ENCODE peak calls at places on chromosomes 6 and 20, in ten cellular contexts. X is ovary; D is PC-3; W is dorsolateral prefrontal cortex; G is neural crest cell; U is fibroblast of the aortic adventitia; F is astrocyte of the spinal cord; V is right lobe of liver; R is IMR-90; B is CD8-positive, alpha-beta T cell. M is an unnamed sample.

GRCh38 chr20:19993937-19994667 is 23.1 kb upstream of the NAA20 start:
- DNase-seq in X (no peak), D (peak), W (no peak), G (no peak), U (peak), F (peak), V (no peak), R (peak), B (no peak), M (peak)

GRCh38 chr6:13709698-13710551 is 1.7 kb downstream of the RANBP9 start:
- DNase-seq in X (no peak), D (peak), W (no peak), G (no peak), U (peak), F (peak), V (no peak), R (peak), B (peak), M (peak)

GRCh38 chr20:23995905-23996666 is 7.5 kb upstream of the GGTLC1 start:
- DNase-seq in X (peak), D (peak), W (no peak), G (peak), U (peak), F (peak), V (no peak), R (peak), B (peak), M (peak)

GRCh38 chr20:17889226-17889625 is 79.4 kb downstream of the SNX5 start:
- DNase-seq in X (no peak), D (peak), W (no peak), G (no peak), U (peak), F (peak), V (no peak), R (no peak), B (no peak), M (peak)

GRCh38 chr20:63058696-63059335 is 52.1 kb upstream of the BHLHE23 start:
- DNase-seq in X (no peak), D (no peak), W (peak), G (no peak), U (no peak), F (no peak), V (peak), R (no peak), B (no peak), M (no peak)

GRCh38 chr6:64553414-64553813 is 917.8 kb downstream of the PHF3 start:
- DNase-seq in X (no peak), D (no peak), W (no peak), G (no peak), U (no peak), F (no peak), V (no peak), R (no peak), B (no peak), M (no peak)

GRCh38 chr20:6994452-6994851 is 227.0 kb downstream of the BMP2 start:
- DNase-seq in X (no peak), D (peak), W (no peak), G (no peak), U (peak), F (peak), V (no peak), R (no peak), B (no peak), M (peak)

GRCh38 chr20:25083773-25084615 is 2.1 kb upstream of the VSX1 start:
- DNase-seq in X (no peak), D (no peak), W (no peak), G (peak), U (no peak), F (no peak), V (no peak), R (no peak), B (no peak), M (no peak)

GRCh38 chr6:159716247-159717086 is 10.8 kb upstream of the WTAP start:
- DNase-seq in X (no peak), D (peak), W (no peak), G (no peak), U (peak), F (peak), V (no peak), R (peak), B (no peak), M (peak)

GRCh38 chr20:33235696-33236095 is at the start of gene BPIFA1:
- DNase-seq in X (no peak), D (no peak), W (no peak), G (no peak), U (no peak), F (no peak), V (no peak), R (no peak), B (no peak), M (no peak)

GRCh38 chr6:42142118-42142835 is at the start of gene C6orf132:
- DNase-seq in X (peak), D (peak), W (no peak), G (peak), U (no peak), F (peak), V (no peak), R (no peak), B (no peak), M (no peak)

GRCh38 chr6:82363368-82364086 is at the start of gene TPBG:
- DNase-seq in X (peak), D (peak), W (peak), G (peak), U (peak), F (peak), V (peak), R (peak), B (no peak), M (peak)

GRCh38 chr20:61895016-61895415 is 170.7 kb downstream of the TAF4 start:
- DNase-seq in X (no peak), D (peak), W (no peak), G (no peak), U (no peak), F (no peak), V (no peak), R (no peak), B (no peak), M (no peak)

GRCh38 chr6:28218312-28219248 is 6.5 kb upstream of the ZSCAN9 start:
- DNase-seq in X (peak), D (peak), W (peak), G (peak), U (peak), F (peak), V (peak), R (peak), B (peak), M (peak)

GRCh38 chr20:49758781-49759180 is 45.1 kb upstream of the B4GALT5 start:
- DNase-seq in X (no peak), D (no peak), W (no peak), G (no peak), U (no peak), F (no peak), V (no peak), R (no peak), B (no peak), M (no peak)

GRCh38 chr20:20184149-20184548 is 131.8 kb downstream of the CFAP61 start:
- DNase-seq in X (no peak), D (no peak), W (no peak), G (no peak), U (peak), F (no peak), V (no peak), R (no peak), B (no peak), M (peak)

GRCh38 chr6:83708546-83708969 is 343 bp downstream of the SNAP91 start:
- DNase-seq in X (no peak), D (no peak), W (peak), G (peak), U (peak), F (peak), V (no peak), R (no peak), B (no peak), M (no peak)

GRCh38 chr6:43308101-43308989 is at the start of gene CRIP3:
- DNase-seq in X (peak), D (peak), W (peak), G (no peak), U (peak), F (no peak), V (peak), R (no peak), B (peak), M (peak)

GRCh38 chr6:152723398-152723797 is 25.7 kb downstream of the MYCT1 start:
- DNase-seq in X (no peak), D (no peak), W (no peak), G (no peak), U (peak), F (peak), V (no peak), R (peak), B (no peak), M (peak)

GRCh38 chr6:137417411-137417810 is 76.8 kb downstream of the OLIG3 start:
- DNase-seq in X (no peak), D (no peak), W (no peak), G (no peak), U (peak), F (no peak), V (no peak), R (peak), B (no peak), M (peak)

GRCh38 chr20:48823960-48824497 is 3.8 kb downstream of the PREX1 start:
- DNase-seq in X (no peak), D (peak), W (no peak), G (no peak), U (peak), F (peak), V (no peak), R (peak), B (peak), M (peak)

GRCh38 chr20:37072293-37073196 is 23.3 kb downstream of the RBL1 start:
- DNase-seq in X (no peak), D (no peak), W (no peak), G (no peak), U (no peak), F (no peak), V (no peak), R (no peak), B (no peak), M (no peak)

GRCh38 chr6:146950351-146950835 is 253.8 kb upstream of the STXBP5 start:
- DNase-seq in X (no peak), D (no peak), W (no peak), G (no peak), U (peak), F (no peak), V (no peak), R (peak), B (no peak), M (peak)

GRCh38 chr6:26250806-26251075 is 114.3 kb upstream of the BTN3A2 start:
- DNase-seq in X (no peak), D (no peak), W (no peak), G (no peak), U (peak), F (no peak), V (no peak), R (peak), B (peak), M (no peak)

GRCh38 chr6:108564178-108564577 is 3.5 kb downstream of the FOXO3 start:
- DNase-seq in X (no peak), D (peak), W (no peak), G (no peak), U (peak), F (peak), V (no peak), R (peak), B (no peak), M (peak)

GRCh38 chr20:50071039-50071888 is 41.7 kb downstream of the UBE2V1 start:
- DNase-seq in X (peak), D (peak), W (peak), G (peak), U (peak), F (peak), V (peak), R (peak), B (peak), M (peak)

GRCh38 chr6:4316867-4317400 is 181.6 kb upstream of the ECI2 start:
- DNase-seq in X (no peak), D (peak), W (peak), G (no peak), U (peak), F (peak), V (no peak), R (peak), B (no peak), M (peak)

GRCh38 chr6:72589096-72589495 is 32.8 kb upstream of the KCNQ5 start:
- DNase-seq in X (no peak), D (no peak), W (no peak), G (no peak), U (peak), F (peak), V (no peak), R (peak), B (no peak), M (peak)

GRCh38 chr6:78947529-78947928 is 80.2 kb downstream of the IRAK1BP1 start:
- DNase-seq in X (no peak), D (peak), W (no peak), G (no peak), U (no peak), F (peak), V (no peak), R (peak), B (no peak), M (peak)

DNA sequence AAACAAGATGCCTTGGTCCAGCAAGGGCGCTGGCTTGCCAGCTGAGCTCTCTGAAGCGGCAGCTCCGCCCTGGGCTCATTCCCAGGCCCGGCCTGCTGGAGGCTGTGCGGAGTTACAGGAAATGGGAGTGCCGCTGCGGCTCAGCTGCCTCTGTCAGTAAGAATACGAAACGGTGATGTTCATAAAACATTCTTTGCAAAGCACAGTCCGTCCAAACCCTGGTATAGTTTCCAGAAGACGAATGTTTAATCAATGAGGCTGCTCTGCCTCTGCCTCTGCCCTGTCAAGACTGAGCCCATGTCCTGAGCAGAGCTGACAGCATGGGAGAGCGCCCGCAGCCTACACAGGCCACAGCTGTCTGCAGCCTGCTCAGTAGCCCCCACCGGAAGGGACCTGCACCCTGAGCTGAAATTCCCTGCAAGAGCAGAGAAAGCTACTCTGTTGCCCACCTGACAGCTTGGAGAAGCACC is 153.3 kb upstream of the SNX9 start:
- DNase-seq in X (peak), D (peak), W (peak), G (peak), U (peak), F (peak), V (peak), R (peak), B (no peak), M (peak)
- TF ChIP-seq CTCF in X (peak), D (no peak), W (peak), G (peak), U (peak), F (peak), V (no peak), R (peak), B (no peak), M (peak)

GRCh38 chr6:156866181-156866862 is 89.1 kb downstream of the ARID1B start:
- DNase-seq in X (no peak), D (peak), W (peak), G (no peak), U (no peak), F (peak), V (no peak), R (peak), B (peak), M (peak)
- TF ChIP-seq CTCF in X (no peak), D (peak), W (no peak), G (no peak), U (no peak), F (no peak), V (no peak), R (no peak), B (no peak), M (no peak)

GRCh38 chr6:18680842-18681241 is 293.7 kb downstream of the RNF144B start:
- DNase-seq in X (no peak), D (peak), W (no peak), G (no peak), U (no peak), F (no peak), V (no peak), R (no peak), B (no peak), M (no peak)
- TF ChIP-seq CTCF in X (no peak), D (peak), W (no peak), G (no peak), U (no peak), F (peak), V (peak), R (no peak), B (no peak), M (no peak)

DNA sequence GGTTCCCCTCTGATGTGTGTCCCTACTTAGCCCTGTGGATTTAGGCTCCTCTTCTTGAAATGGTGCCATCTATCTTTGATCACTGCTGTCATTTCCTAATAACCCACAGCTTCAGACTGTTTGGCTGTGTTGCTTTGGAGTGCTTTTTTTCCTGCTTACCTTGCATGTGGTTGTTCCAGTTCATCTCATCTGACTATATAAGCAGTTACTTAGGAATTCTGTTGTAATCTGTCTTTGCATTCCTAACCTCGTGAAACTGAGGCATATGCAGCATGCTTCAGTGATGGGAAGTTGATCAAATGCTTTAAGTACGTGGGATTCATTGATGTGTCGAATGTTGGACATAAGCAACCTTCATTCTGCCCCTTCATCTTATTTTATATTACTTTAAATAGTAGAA is 115.8 kb upstream of the FLRT3 start:
- DNase-seq in X (no peak), D (no peak), W (no peak), G (no peak), U (no peak), F (no peak), V (no peak), R (no peak), B (no peak), M (no peak)
- TF ChIP-seq CTCF in X (no peak), D (no peak), W (no peak), G (no peak), U (no peak), F (no peak), V (no peak), R (no peak), B (no peak), M (no peak)

DNA sequence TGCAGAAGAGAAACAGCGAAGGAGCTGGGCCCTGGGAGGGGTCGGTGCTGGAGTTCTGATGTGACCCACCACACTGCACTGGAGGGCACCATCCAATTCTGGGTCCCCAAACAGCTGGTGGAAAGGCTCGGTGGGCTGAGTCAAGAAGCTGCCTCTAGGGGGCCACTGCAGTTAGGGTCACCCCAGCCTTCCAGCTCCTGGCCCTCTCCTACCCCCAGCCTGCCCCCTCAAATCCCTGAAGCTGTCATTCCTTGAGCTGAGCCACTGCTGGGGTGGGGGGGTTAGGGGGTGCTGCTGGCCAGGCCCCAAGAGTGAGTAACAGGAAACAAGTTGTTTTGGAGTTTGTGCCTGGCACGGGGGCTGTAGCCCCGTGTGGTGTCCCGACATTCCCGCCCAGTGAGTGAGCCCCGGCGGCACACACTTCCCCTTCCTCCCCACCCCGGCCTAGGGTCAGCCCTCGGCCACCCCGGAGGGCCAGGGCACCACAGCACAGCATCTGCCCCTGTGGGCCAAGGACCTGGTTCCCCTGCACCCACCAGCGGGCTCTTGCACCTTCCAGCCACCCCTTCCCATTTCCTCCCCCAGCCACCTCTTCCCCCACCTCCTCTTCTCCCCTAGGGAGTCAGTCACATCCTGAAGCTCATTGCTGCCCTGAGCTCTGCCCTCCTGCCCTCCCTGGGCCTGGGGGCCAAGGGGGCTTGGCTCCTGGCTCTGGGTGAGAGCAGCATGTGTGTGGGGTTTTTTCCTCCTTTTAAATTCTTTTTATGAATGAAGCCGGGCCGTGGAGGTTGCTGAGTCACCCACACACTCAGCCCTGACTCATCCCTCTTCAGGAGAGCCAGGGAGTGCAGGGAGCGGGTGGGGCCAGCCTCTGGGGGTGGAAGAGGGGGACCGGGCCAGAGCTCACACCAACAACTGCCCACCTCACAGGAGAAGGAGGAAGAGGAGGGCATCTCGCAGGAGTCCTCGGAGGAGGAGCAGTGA is 4.6 kb downstream of the SMIM29 start:
- DNase-seq in X (peak), D (peak), W (peak), G (no peak), U (peak), F (peak), V (peak), R (peak), B (no peak), M (peak)
- TF ChIP-seq CTCF in X (no peak), D (peak), W (peak), G (peak), U (peak), F (peak), V (no peak), R (peak), B (no peak), M (peak)

GRCh38 chr6:107080036-107080435 is 35.3 kb downstream of the BEND3 start:
- DNase-seq in X (no peak), D (peak), W (no peak), G (no peak), U (no peak), F (no peak), V (peak), R (no peak), B (no peak), M (peak)
- TF ChIP-seq CTCF in X (no peak), D (no peak), W (no peak), G (peak), U (peak), F (peak), V (no peak), R (no peak), B (no peak), M (peak)